ENCODE peak calls at places on chromosomes 6 and 20, in nine cellular contexts. U is lung, A is Peyer's patch, M is PC-9, X is GM23248, Z is esophagus squamous epithelium, R is RWPE2, P is aorta, V is testis. K is an unnamed sample. For H3K4me1, the result is how much of the 10 kb centered on the place peaks cover.

GRCh38 chr6:16819752-16820151 is 58.5 kb upstream of the ATXN1 start:
- DNase-seq in U (no peak), A (no peak), M (no peak), X (peak), Z (no peak), R (no peak), P (no peak), V (no peak), K (no peak)

GRCh38 chr6:18990313-18990978 is 603.3 kb downstream of the RNF144B start:
- DNase-seq in U (peak), A (peak), M (no peak), X (peak), Z (no peak), R (peak), P (peak), V (peak), K (peak)

GRCh38 chr6:167047554-167047953 is 48.4 kb downstream of the CEP43 start:
- DNase-seq in U (no peak), A (peak), M (no peak), X (no peak), Z (no peak), R (no peak), P (no peak), V (no peak), K (peak)

GRCh38 chr6:24859608-24860007 is 60.9 kb upstream of the ARMH2 start:
- DNase-seq in U (no peak), A (no peak), M (no peak), X (no peak), Z (no peak), R (no peak), P (no peak), V (no peak), K (no peak)

GRCh38 chr20:10784337-10785183 is 110.8 kb upstream of the JAG1 start:
- DNase-seq in U (no peak), A (no peak), M (no peak), X (no peak), Z (no peak), R (no peak), P (no peak), V (no peak), K (no peak)

GRCh38 chr6:90350689-90351554 is 54.3 kb upstream of the BACH2 start:
- DNase-seq in U (no peak), A (peak), M (no peak), X (no peak), Z (no peak), R (no peak), P (no peak), V (no peak), K (no peak)

GRCh38 chr20:44407402-44408184 is 52.1 kb downstream of the HNF4A start:
- DNase-seq in U (no peak), A (peak), M (peak), X (peak), Z (no peak), R (peak), P (peak), V (no peak), K (no peak)

GRCh38 chr6:167858086-167858591 is 31.4 kb downstream of the AFDN start:
- DNase-seq in U (no peak), A (no peak), M (no peak), X (peak), Z (no peak), R (no peak), P (no peak), V (no peak), K (no peak)

GRCh38 chr20:62069741-62070216 is 4.1 kb upstream of the TAF4 start:
- DNase-seq in U (no peak), A (peak), M (no peak), X (peak), Z (no peak), R (no peak), P (no peak), V (no peak), K (no peak)

GRCh38 chr20:51529758-51530157 is 12.8 kb downstream of the NFATC2 start:
- DNase-seq in U (no peak), A (peak), M (no peak), X (no peak), Z (no peak), R (no peak), P (no peak), V (peak), K (peak)

GRCh38 chr6:75693534-75693933 is 55.5 kb upstream of the MYO6 start:
- DNase-seq in U (no peak), A (no peak), M (no peak), X (peak), Z (no peak), R (no peak), P (no peak), V (no peak), K (no peak)

GRCh38 chr20:52481443-52481842 is 289.9 kb upstream of the ZFP64 start:
- DNase-seq in U (no peak), A (no peak), M (no peak), X (no peak), Z (no peak), R (no peak), P (no peak), V (no peak), K (no peak)

GRCh38 chr6:91082311-91082803 is 495.5 kb upstream of the MAP3K7 start:
- DNase-seq in U (no peak), A (no peak), M (no peak), X (no peak), Z (no peak), R (no peak), P (peak), V (peak), K (no peak)

GRCh38 chr6:66866801-66867200 is 1159.8 kb upstream of the EYS start:
- DNase-seq in U (no peak), A (no peak), M (no peak), X (no peak), Z (no peak), R (no peak), P (no peak), V (no peak), K (no peak)

GRCh38 chr6:154249499-154250298 is 106.9 kb downstream of the IPCEF1 start:
- DNase-seq in U (no peak), A (no peak), M (no peak), X (no peak), Z (no peak), R (no peak), P (no peak), V (no peak), K (no peak)

GRCh38 chr6:22108199-22108598 is 188.6 kb downstream of the PRL start:
- DNase-seq in U (no peak), A (no peak), M (no peak), X (peak), Z (no peak), R (no peak), P (no peak), V (no peak), K (no peak)

GRCh38 chr6:106537662-106538061 is 91.6 kb downstream of the RTN4IP1 start:
- DNase-seq in U (no peak), A (no peak), M (no peak), X (no peak), Z (no peak), R (no peak), P (no peak), V (no peak), K (no peak)

GRCh38 chr6:84733889-84734288 is 30.5 kb downstream of the TBX18 start:
- DNase-seq in U (no peak), A (no peak), M (no peak), X (no peak), Z (no peak), R (no peak), P (no peak), V (no peak), K (no peak)

GRCh38 chr6:155212106-155212505 is 51.7 kb upstream of the CLDN20 start:
- DNase-seq in U (no peak), A (no peak), M (no peak), X (no peak), Z (no peak), R (no peak), P (no peak), V (no peak), K (no peak)

GRCh38 chr6:170038251-170038650 is 252.6 kb downstream of the DLL1 start:
- DNase-seq in U (no peak), A (peak), M (no peak), X (no peak), Z (no peak), R (peak), P (peak), V (no peak), K (peak)
- H3K27ac ChIP-seq in U (no peak), A (peak), M (no peak), X (no peak), Z (peak), R (no peak), P (no peak), V (no peak), K (no peak)

DNA sequence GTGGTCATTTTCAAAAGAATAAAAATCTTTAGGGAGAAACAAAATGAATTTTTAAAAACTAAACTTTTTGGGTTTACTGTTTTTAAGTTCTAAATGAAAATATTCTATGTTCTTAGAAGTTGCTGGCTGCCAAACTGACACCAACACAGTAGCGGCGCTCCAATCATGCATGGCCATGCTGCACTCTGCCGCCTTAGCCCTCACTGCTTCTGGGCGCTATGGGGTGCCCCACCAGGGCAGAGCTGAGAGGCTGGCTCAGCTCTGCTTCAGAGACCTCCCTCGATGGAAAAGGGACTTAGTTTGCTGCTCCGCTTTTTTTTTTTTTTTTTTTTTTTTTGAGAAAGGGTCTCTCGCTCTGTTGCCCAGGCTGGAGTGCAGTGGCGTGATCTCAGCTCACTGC is 20.9 kb downstream of the EZR start:
- DNase-seq in U (no peak), A (no peak), M (no peak), X (no peak), Z (no peak), R (no peak), P (no peak), V (no peak), K (no peak)
- H3K4me1 ChIP-seq in U (under half), A (half or more), M (half or more), X (under half), Z (under half), R (half or more), P (under half), V (half or more), K (half or more)

GRCh38 chr6:20811112-20811746 is 277.0 kb downstream of the CDKAL1 start:
- DNase-seq in U (no peak), A (no peak), M (peak), X (peak), Z (no peak), R (peak), P (no peak), V (no peak), K (peak)
- H3K4me3 ChIP-seq in U (no peak), A (no peak), M (peak), X (peak), Z (no peak), R (no peak), P (no peak), V (no peak), K (no peak)

GRCh38 chr6:31158140-31158862 is at the start of gene TCF19:
- DNase-seq in U (peak), A (peak), M (peak), X (peak), Z (peak), R (peak), P (peak), V (peak), K (peak)
- H3K27ac ChIP-seq in U (peak), A (peak), M (no peak), X (peak), Z (peak), R (peak), P (peak), V (peak), K (peak)

GRCh38 chr20:26207237-26207966 is 510.7 kb upstream of the ZNF337 start:
- DNase-seq in U (no peak), A (no peak), M (no peak), X (no peak), Z (no peak), R (no peak), P (no peak), V (no peak), K (no peak)
- H3K4me1 ChIP-seq in U (under half), A (under half), M (under half), X (under half), Z (under half), R (under half), P (under half), V (under half), K (under half)